ENCODE peak calls at places on chromosomes 5 and 9, in seven cellular contexts. V is H54; X is CD8-positive, alpha-beta T cell; H is activated T-cell treated with anti-CD3 and anti-CD28 coated beads, Interleukin-2, amount 50 U/mL, for 24 hours; C is effector memory CD4-positive, alpha-beta T cell; A is HL-60; U is colonic mucosa. S is an unnamed sample.

GRCh38 chr5:5939724-5940370 is 438.5 kb downstream of the MED10 start:
- DNase-seq in V (no peak), X (no peak), H (no peak), C (no peak), A (no peak), U (no peak), S (no peak)

GRCh38 chr9:125601986-125602385 is 105.0 kb downstream of the MAPKAP1 start:
- DNase-seq in V (no peak), X (no peak), H (no peak), C (no peak), A (no peak), U (no peak), S (no peak)

GRCh38 chr9:125074976-125075375 is 68.4 kb downstream of the SCAI start:
- DNase-seq in V (no peak), X (no peak), H (no peak), C (no peak), A (no peak), U (no peak), S (no peak)

GRCh38 chr5:113615708-113616107 is 102.2 kb downstream of the YTHDC2 start:
- DNase-seq in V (no peak), X (no peak), H (no peak), C (no peak), A (no peak), U (no peak), S (no peak)

GRCh38 chr9:95055851-95056551 is 261.5 kb downstream of the FANCC start:
- DNase-seq in V (no peak), X (no peak), H (no peak), C (no peak), A (no peak), U (no peak), S (no peak)

GRCh38 chr5:142618125-142618524 is 67.8 kb downstream of the FGF1 start:
- DNase-seq in V (peak), X (no peak), H (no peak), C (no peak), A (no peak), U (no peak), S (no peak)

GRCh38 chr9:84711936-84712335 is 42.4 kb downstream of the NTRK2 start:
- DNase-seq in V (peak), X (no peak), H (no peak), C (no peak), A (peak), U (no peak), S (no peak)

GRCh38 chr5:98839469-98840383 is 66.3 kb downstream of the RGMB start:
- DNase-seq in V (no peak), X (no peak), H (peak), C (no peak), A (peak), U (peak), S (no peak)

GRCh38 chr5:69276422-69277174 is 41.9 kb downstream of the CDK7 start:
- DNase-seq in V (no peak), X (no peak), H (no peak), C (no peak), A (no peak), U (no peak), S (no peak)

S was measured in activated T-helper 1 cell treated with anti-CD3 and anti-CD28 coated beads, Interleukin-12 subunit alpha, Interleukin-12 subunit beta, Interleukin-2, Interleukin-4 antibody, amounts not matched to agents 30 ng/mL and 10 ng/mL and 1 ng/mL, durations not matched to agents 14 hours and 24 hours and 36 hours.